ENCODE peak calls at places on chromosomes 6 and 20, in six cellular contexts. One of them, this sample, is unnamed. For H3K4me1, the result is how much of the 10 kb centered on the place peaks cover.

GRCh38 chr6:70675822-70676221 is 8.1 kb downstream of the SMAP1 start:
- DNase-seq in tibial artery: no peak
- DNase-seq in A549: no peak
- DNase-seq in uterus: no peak
- DNase-seq in breast epithelium: no peak
- DNase-seq in neural progenitor cell: no peak
- DNase-seq in this sample: no peak

GRCh38 chr6:33344771-33345697 is 27.5 kb upstream of the ZBTB22 start:
- DNase-seq in tibial artery: peak
- DNase-seq in A549: peak
- DNase-seq in uterus: peak
- DNase-seq in breast epithelium: peak
- DNase-seq in neural progenitor cell: peak
- DNase-seq in this sample: peak

GRCh38 chr20:4720121-4720976 is 1.4 kb upstream of the PRND start:
- DNase-seq in tibial artery: peak
- DNase-seq in A549: peak
- DNase-seq in uterus: peak
- DNase-seq in breast epithelium: peak
- DNase-seq in neural progenitor cell: peak
- DNase-seq in this sample: peak

GRCh38 chr20:45848969-45849582 is 8.1 kb downstream of the ACOT8 start:
- DNase-seq in tibial artery: no peak
- DNase-seq in A549: no peak
- DNase-seq in uterus: no peak
- DNase-seq in breast epithelium: no peak
- DNase-seq in neural progenitor cell: no peak
- DNase-seq in this sample: no peak

GRCh38 chr20:58693226-58694006 is 816 bp downstream of the NPEPL1 start:
- DNase-seq in tibial artery: peak
- DNase-seq in A549: peak
- DNase-seq in uterus: no peak
- DNase-seq in breast epithelium: no peak
- DNase-seq in neural progenitor cell: peak
- DNase-seq in this sample: peak

GRCh38 chr6:92132446-92132845 is 1286.9 kb downstream of the EPHA7 start:
- DNase-seq in tibial artery: no peak
- DNase-seq in A549: no peak
- DNase-seq in uterus: no peak
- DNase-seq in breast epithelium: no peak
- DNase-seq in neural progenitor cell: no peak
- DNase-seq in this sample: no peak

GRCh38 chr20:41059236-41059635 is 30.6 kb downstream of the TOP1 start:
- DNase-seq in tibial artery: no peak
- DNase-seq in A549: no peak
- DNase-seq in uterus: no peak
- DNase-seq in breast epithelium: no peak
- DNase-seq in neural progenitor cell: no peak
- DNase-seq in this sample: no peak

GRCh38 chr20:3923818-3924217 is 34.6 kb downstream of the PANK2 start:
- DNase-seq in tibial artery: no peak
- DNase-seq in A549: no peak
- DNase-seq in uterus: no peak
- DNase-seq in breast epithelium: no peak
- DNase-seq in neural progenitor cell: no peak
- DNase-seq in this sample: peak

GRCh38 chr6:113102761-113103160 is 754.4 kb upstream of the MARCKS start:
- DNase-seq in tibial artery: no peak
- DNase-seq in A549: no peak
- DNase-seq in uterus: no peak
- DNase-seq in breast epithelium: no peak
- DNase-seq in neural progenitor cell: no peak
- DNase-seq in this sample: no peak

GRCh38 chr20:10848810-10849370 is 175.1 kb upstream of the JAG1 start:
- DNase-seq in tibial artery: no peak
- DNase-seq in A549: peak
- DNase-seq in uterus: peak
- DNase-seq in breast epithelium: no peak
- DNase-seq in neural progenitor cell: no peak
- DNase-seq in this sample: no peak

GRCh38 chr20:35791823-35792222 is 20.0 kb downstream of the PHF20 start:
- DNase-seq in tibial artery: no peak
- DNase-seq in A549: peak
- DNase-seq in uterus: no peak
- DNase-seq in breast epithelium: no peak
- DNase-seq in neural progenitor cell: no peak
- DNase-seq in this sample: peak

GRCh38 chr6:21500894-21501293 is 92.7 kb upstream of the SOX4 start:
- DNase-seq in tibial artery: no peak
- DNase-seq in A549: no peak
- DNase-seq in uterus: no peak
- DNase-seq in breast epithelium: no peak
- DNase-seq in neural progenitor cell: no peak
- DNase-seq in this sample: no peak

GRCh38 chr6:35300848-35301247 is 3.2 kb downstream of the DEF6 start:
- DNase-seq in tibial artery: peak
- DNase-seq in A549: no peak
- DNase-seq in uterus: no peak
- DNase-seq in breast epithelium: no peak
- DNase-seq in neural progenitor cell: no peak
- DNase-seq in this sample: no peak

GRCh38 chr6:74018825-74019224 is 322.8 kb downstream of the CD109 start:
- DNase-seq in tibial artery: no peak
- DNase-seq in A549: no peak
- DNase-seq in uterus: no peak
- DNase-seq in breast epithelium: no peak
- DNase-seq in neural progenitor cell: no peak
- DNase-seq in this sample: no peak

GRCh38 chr6:4871825-4872224 is 95.6 kb downstream of the CDYL start:
- DNase-seq in tibial artery: no peak
- DNase-seq in A549: no peak
- DNase-seq in uterus: no peak
- DNase-seq in breast epithelium: no peak
- DNase-seq in neural progenitor cell: no peak
- DNase-seq in this sample: no peak

GRCh38 chr6:132084811-132085509 is 133.8 kb upstream of the CCN2 start:
- DNase-seq in tibial artery: no peak
- DNase-seq in A549: peak
- DNase-seq in uterus: no peak
- DNase-seq in breast epithelium: no peak
- DNase-seq in neural progenitor cell: no peak
- DNase-seq in this sample: peak

GRCh38 chr6:157613011-157613522 is 210.0 kb upstream of the SNX9 start:
- DNase-seq in tibial artery: no peak
- DNase-seq in A549: peak
- DNase-seq in uterus: no peak
- DNase-seq in breast epithelium: no peak
- DNase-seq in neural progenitor cell: no peak
- DNase-seq in this sample: peak

GRCh38 chr6:136039185-136039584 is 187.7 kb downstream of the PDE7B start:
- DNase-seq in tibial artery: no peak
- DNase-seq in A549: no peak
- DNase-seq in uterus: no peak
- DNase-seq in breast epithelium: no peak
- DNase-seq in neural progenitor cell: no peak
- DNase-seq in this sample: peak

GRCh38 chr20:53718142-53718481 is 124.5 kb upstream of the ZNF217 start:
- DNase-seq in tibial artery: no peak
- DNase-seq in A549: no peak
- DNase-seq in uterus: no peak
- DNase-seq in breast epithelium: no peak
- DNase-seq in neural progenitor cell: peak
- DNase-seq in this sample: peak

GRCh38 chr20:38730989-38731737 is 6.9 kb downstream of the SLC32A1 start:
- DNase-seq in tibial artery: no peak
- DNase-seq in A549: peak
- DNase-seq in uterus: peak
- DNase-seq in breast epithelium: peak
- DNase-seq in neural progenitor cell: peak
- DNase-seq in this sample: peak

GRCh38 chr6:100342830-100343229 is 121.9 kb downstream of the SIM1 start:
- DNase-seq in tibial artery: no peak
- DNase-seq in A549: no peak
- DNase-seq in uterus: no peak
- DNase-seq in breast epithelium: no peak
- DNase-seq in neural progenitor cell: no peak
- DNase-seq in this sample: no peak

GRCh38 chr20:3651204-3651970 is 11.8 kb downstream of the GFRA4 start:
- DNase-seq in tibial artery: no peak
- DNase-seq in A549: no peak
- DNase-seq in uterus: no peak
- DNase-seq in breast epithelium: no peak
- DNase-seq in neural progenitor cell: no peak
- DNase-seq in this sample: peak

GRCh38 chr6:1110164-1110563 is 201.7 kb upstream of the FOXQ1 start:
- DNase-seq in tibial artery: no peak
- DNase-seq in A549: peak
- DNase-seq in uterus: no peak
- DNase-seq in breast epithelium: no peak
- DNase-seq in neural progenitor cell: no peak
- DNase-seq in this sample: no peak

GRCh38 chr6:12335131-12335527 is 45.0 kb downstream of the EDN1 start:
- DNase-seq in tibial artery: no peak
- DNase-seq in A549: no peak
- DNase-seq in uterus: no peak
- DNase-seq in breast epithelium: no peak
- DNase-seq in neural progenitor cell: no peak
- DNase-seq in this sample: no peak

GRCh38 chr6:83960704-83961103 is 72.9 kb upstream of the MRAP2 start:
- DNase-seq in tibial artery: no peak
- DNase-seq in A549: no peak
- DNase-seq in uterus: no peak
- DNase-seq in breast epithelium: no peak
- DNase-seq in neural progenitor cell: no peak
- DNase-seq in this sample: no peak

GRCh38 chr20:16158090-16158975 is 414.9 kb downstream of the KIF16B start:
- DNase-seq in tibial artery: no peak
- DNase-seq in A549: no peak
- DNase-seq in uterus: no peak
- DNase-seq in breast epithelium: no peak
- DNase-seq in neural progenitor cell: peak
- DNase-seq in this sample: no peak

DNA sequence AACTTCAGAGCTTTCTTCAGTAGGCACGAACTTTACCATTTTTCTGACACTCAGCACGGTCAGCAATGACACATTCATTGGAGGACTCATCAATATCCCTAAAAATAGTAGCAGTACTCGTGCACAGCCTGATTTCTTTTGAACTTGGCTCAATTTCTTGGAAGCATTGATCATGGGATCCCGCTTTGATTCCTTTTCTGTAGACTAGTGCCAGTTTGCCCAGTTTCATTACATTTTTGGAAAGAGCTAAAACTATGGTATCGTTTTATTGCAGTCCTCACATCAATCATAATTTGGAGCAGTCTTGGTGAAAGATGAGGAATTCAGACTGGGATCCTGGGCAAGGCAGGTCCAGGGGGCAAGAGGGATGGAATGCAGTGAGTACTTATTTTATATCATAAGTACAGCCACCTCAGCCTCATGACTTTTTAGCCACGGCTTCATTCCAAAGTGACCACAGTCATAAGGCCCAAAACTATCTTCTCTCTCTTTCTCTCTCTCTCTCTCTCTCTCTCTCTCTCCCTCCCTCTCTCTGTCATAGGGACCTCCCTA is 170.9 kb upstream of the AKAP12 start:
- DNase-seq in tibial artery: peak
- DNase-seq in A549: no peak
- DNase-seq in uterus: peak
- DNase-seq in breast epithelium: no peak
- DNase-seq in neural progenitor cell: no peak
- DNase-seq in this sample: no peak
- H3K4me1 ChIP-seq in tibial artery: under half
- H3K4me1 ChIP-seq in A549: half or more
- H3K4me1 ChIP-seq in uterus: under half
- H3K4me1 ChIP-seq in breast epithelium: under half
- H3K4me1 ChIP-seq in neural progenitor cell: under half
- H3K4me1 ChIP-seq in this sample: under half

GRCh38 chr6:159508966-159509365 is 184.1 kb downstream of the SOD2 start:
- DNase-seq in tibial artery: no peak
- DNase-seq in A549: no peak
- DNase-seq in uterus: no peak
- DNase-seq in breast epithelium: no peak
- DNase-seq in neural progenitor cell: no peak
- DNase-seq in this sample: no peak
- H3K27ac ChIP-seq in tibial artery: no peak
- H3K27ac ChIP-seq in A549: no peak
- H3K27ac ChIP-seq in uterus: no peak
- H3K27ac ChIP-seq in breast epithelium: no peak
- H3K27ac ChIP-seq in neural progenitor cell: no peak
- H3K27ac ChIP-seq in this sample: no peak

GRCh38 chr6:149372062-149372461 is 28.0 kb upstream of the SUMO4 start:
- DNase-seq in tibial artery: no peak
- DNase-seq in A549: no peak
- DNase-seq in uterus: no peak
- DNase-seq in breast epithelium: no peak
- DNase-seq in neural progenitor cell: no peak
- DNase-seq in this sample: no peak
- TF ChIP-seq CTCF in tibial artery: no peak
- TF ChIP-seq CTCF in A549: no peak
- TF ChIP-seq CTCF in uterus: no peak
- TF ChIP-seq CTCF in breast epithelium: no peak
- TF ChIP-seq CTCF in neural progenitor cell: no peak
- TF ChIP-seq CTCF in this sample: no peak

GRCh38 chr6:128121610-128122009 is 220.8 kb upstream of the THEMIS start:
- DNase-seq in tibial artery: no peak
- DNase-seq in A549: no peak
- DNase-seq in uterus: no peak
- DNase-seq in breast epithelium: no peak
- DNase-seq in neural progenitor cell: no peak
- DNase-seq in this sample: no peak

GRCh38 chr6:128121190-128121589 is 220.3 kb upstream of the THEMIS start:
- DNase-seq in tibial artery: no peak
- DNase-seq in A549: no peak
- DNase-seq in uterus: no peak
- DNase-seq in breast epithelium: no peak
- DNase-seq in neural progenitor cell: no peak
- DNase-seq in this sample: no peak

GRCh38 chr6:128127650-128128049 is 226.8 kb upstream of the THEMIS start:
- DNase-seq in tibial artery: no peak
- DNase-seq in A549: no peak
- DNase-seq in uterus: no peak
- DNase-seq in breast epithelium: no peak
- DNase-seq in neural progenitor cell: no peak
- DNase-seq in this sample: no peak

GRCh38 chr6:128129679-128130078 is 228.8 kb upstream of the THEMIS start:
- DNase-seq in tibial artery: no peak
- DNase-seq in A549: no peak
- DNase-seq in uterus: no peak
- DNase-seq in breast epithelium: no peak
- DNase-seq in neural progenitor cell: no peak
- DNase-seq in this sample: no peak

DNA sequence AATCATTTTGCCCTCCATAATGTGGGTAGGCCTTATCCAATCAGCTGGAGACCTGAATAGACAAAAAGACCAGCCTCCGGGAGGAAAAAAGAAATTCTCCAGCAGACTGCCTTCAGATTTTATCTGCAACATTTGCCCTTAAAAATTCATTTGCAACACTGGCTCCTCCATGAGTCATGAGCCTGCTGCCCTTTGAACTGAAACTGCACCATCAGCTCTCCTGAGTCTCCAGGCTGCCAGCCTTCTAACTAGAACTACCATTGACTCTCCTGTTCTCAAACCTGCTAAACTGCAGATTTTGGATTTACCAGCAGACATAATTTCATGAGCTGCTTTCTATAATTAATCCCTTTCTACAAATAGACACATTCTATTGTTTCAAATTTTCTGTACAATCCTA is 223.9 kb upstream of the THEMIS start:
- DNase-seq in tibial artery: no peak
- DNase-seq in A549: peak
- DNase-seq in uterus: no peak
- DNase-seq in breast epithelium: no peak
- DNase-seq in neural progenitor cell: no peak
- DNase-seq in this sample: no peak
- H3K4me1 ChIP-seq in tibial artery: under half
- H3K4me1 ChIP-seq in A549: under half
- H3K4me1 ChIP-seq in uterus: under half
- H3K4me1 ChIP-seq in breast epithelium: under half
- H3K4me1 ChIP-seq in neural progenitor cell: under half
- H3K4me1 ChIP-seq in this sample: under half